ENCODE peak calls at places on chromosomes 16 and 17, in ten cellular contexts. V, S, K, E, G, L, R, D, O and Q are unnamed samples.

GRCh38 chr16:29674188-29674587 is 4.8 kb upstream of the QPRT start:
- DNase-seq in V (no peak), G (peak), O (peak), L (no peak), K (peak), E (peak), R (no peak), D (peak), S (peak), Q (peak)

GRCh38 chr17:8223356-8224063 is 13.1 kb upstream of the AURKB start:
- DNase-seq in R (no peak), D (peak), K (peak), S (peak), O (peak), E (peak), G (peak), L (peak), V (no peak), Q (no peak)

GRCh38 chr17:14845562-14846335 is 419.4 kb downstream of the PMP22 start:
- DNase-seq in D (no peak), O (no peak), K (no peak), S (peak), L (no peak), V (no peak), G (no peak), E (peak), R (no peak), Q (no peak)

GRCh38 chr17:21815352-21816063 is 123.2 kb downstream of the KCNJ18 start:
- DNase-seq in L (peak), S (no peak), R (no peak), K (no peak), O (no peak), D (no peak), E (no peak), G (no peak), V (no peak), Q (no peak)

GRCh38 chr16:86391486-86391885 is 118.8 kb upstream of the FOXF1 start:
- DNase-seq in V (no peak), S (no peak), L (no peak), O (no peak), E (no peak), G (no peak), K (no peak), R (no peak), D (no peak), Q (peak)

GRCh38 chr16:72061564-72061963 is 1.5 kb upstream of the HPR start:
- DNase-seq in D (no peak), G (no peak), E (no peak), L (no peak), S (no peak), K (no peak), V (no peak), R (no peak), O (no peak), Q (no peak)

GRCh38 chr16:84495506-84495905 is 9.0 kb downstream of the MEAK7 start:
- DNase-seq in G (no peak), R (no peak), O (no peak), K (no peak), L (no peak), E (no peak), V (no peak), S (no peak), D (no peak), Q (no peak)

GRCh38 chr16:71474864-71475263 is 12.8 kb upstream of the ZNF23 start:
- DNase-seq in V (no peak), L (no peak), O (no peak), G (no peak), E (no peak), R (peak), D (no peak), S (peak), K (no peak), Q (peak)

GRCh38 chr17:6059406-6059805 is 10.8 kb upstream of the WSCD1 start:
- DNase-seq in L (no peak), G (no peak), D (no peak), O (no peak), E (no peak), S (no peak), R (no peak), V (no peak), K (no peak), Q (no peak)

DNA sequence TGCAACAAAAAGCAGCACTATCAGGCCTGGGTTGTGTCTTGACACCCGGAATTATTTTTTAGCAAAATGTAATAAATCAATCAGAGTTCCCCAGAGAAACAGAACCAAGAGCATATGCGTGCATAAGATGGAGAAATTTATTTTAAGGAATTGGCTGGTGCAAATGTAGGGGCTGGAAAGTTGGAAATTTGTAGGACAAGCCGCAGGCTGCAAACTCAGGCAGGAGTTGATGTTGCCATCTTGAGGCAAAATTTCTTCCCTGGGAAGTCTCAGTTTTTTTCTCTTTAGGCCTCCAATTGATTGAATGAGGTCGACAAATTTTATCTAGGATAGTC is 158.9 kb upstream of the FAM20A start:
- DNase-seq in L (no peak), D (no peak), S (no peak), O (no peak), K (no peak), V (no peak), R (no peak), E (no peak), G (no peak), Q (no peak)
- TF ChIP-seq CTCF in L (peak), D (no peak), S (no peak), O (no peak), K (no peak), V (peak), R (no peak), E (no peak), G (no peak), Q (no peak)

DNA sequence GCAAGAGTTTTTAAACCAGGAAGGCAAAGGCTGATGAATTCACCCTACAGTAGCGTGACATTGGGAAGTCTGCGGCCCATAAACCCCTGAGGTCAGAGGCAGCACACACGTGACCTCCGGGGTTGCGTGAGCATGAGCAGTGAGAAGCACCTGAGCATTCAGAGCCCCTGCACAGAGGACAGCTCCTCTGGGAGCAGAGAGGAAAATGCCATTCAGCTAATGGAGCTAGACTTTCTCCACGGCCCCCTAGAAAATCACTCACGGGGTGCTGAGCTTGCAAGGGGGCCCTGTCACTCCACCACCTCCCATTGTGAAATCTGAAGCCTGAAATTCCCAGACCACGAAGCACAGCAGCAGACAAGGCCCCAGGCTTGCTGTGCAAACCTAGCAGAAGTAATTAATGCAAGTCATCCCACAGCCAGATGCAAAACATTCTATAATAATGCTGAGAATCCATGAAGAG is 114.9 kb upstream of the RCVRN start:
- DNase-seq in S (peak), D (no peak), G (no peak), E (no peak), K (no peak), O (no peak), L (no peak), R (no peak), V (no peak), Q (no peak)
- H3K4me3 ChIP-seq in S (no peak), D (no peak), G (no peak), E (no peak), K (no peak), O (no peak), L (no peak), R (no peak), V (no peak), Q (no peak)

GRCh38 chr17:41777157-41777578 is 9.3 kb downstream of the JUP start:
- DNase-seq in G (peak), S (peak), R (no peak), L (peak), E (no peak), V (no peak), D (no peak), K (no peak), O (no peak), Q (no peak)
- TF ChIP-seq CTCF in G (peak), S (no peak), R (no peak), L (peak), E (no peak), V (no peak), D (peak), K (no peak), O (no peak), Q (peak)

GRCh38 chr16:88561485-88562369 is 8.5 kb upstream of the ZC3H18 start:
- DNase-seq in K (peak), E (peak), G (peak), R (peak), S (peak), V (no peak), O (peak), D (peak), L (peak), Q (peak)
- H3K4me3 ChIP-seq in K (no peak), E (no peak), G (no peak), R (peak), S (peak), V (peak), O (no peak), D (no peak), L (peak), Q (peak)

DNA sequence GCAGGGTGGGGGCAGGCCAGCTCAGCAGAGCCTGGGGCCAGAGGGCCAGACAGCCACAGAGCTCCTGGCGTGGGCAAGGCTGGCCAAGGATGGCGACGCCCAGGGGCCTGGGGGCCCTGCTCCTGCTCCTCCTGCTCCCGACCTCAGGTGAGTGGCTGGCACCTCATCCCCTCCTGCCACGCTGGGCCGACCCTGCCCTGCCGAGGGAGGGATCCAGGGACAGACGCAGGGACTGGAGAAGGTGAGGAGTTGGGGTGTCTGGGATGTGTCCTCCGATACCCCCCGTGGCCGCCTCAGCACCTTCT is at the start of gene ADGRG3:
- DNase-seq in G (no peak), D (no peak), E (no peak), L (no peak), O (no peak), K (no peak), S (no peak), V (no peak), R (no peak), Q (no peak)
- TF ChIP-seq CTCF in G (no peak), D (no peak), E (no peak), L (no peak), O (no peak), K (no peak), S (no peak), V (no peak), R (no peak), Q (no peak)

DNA sequence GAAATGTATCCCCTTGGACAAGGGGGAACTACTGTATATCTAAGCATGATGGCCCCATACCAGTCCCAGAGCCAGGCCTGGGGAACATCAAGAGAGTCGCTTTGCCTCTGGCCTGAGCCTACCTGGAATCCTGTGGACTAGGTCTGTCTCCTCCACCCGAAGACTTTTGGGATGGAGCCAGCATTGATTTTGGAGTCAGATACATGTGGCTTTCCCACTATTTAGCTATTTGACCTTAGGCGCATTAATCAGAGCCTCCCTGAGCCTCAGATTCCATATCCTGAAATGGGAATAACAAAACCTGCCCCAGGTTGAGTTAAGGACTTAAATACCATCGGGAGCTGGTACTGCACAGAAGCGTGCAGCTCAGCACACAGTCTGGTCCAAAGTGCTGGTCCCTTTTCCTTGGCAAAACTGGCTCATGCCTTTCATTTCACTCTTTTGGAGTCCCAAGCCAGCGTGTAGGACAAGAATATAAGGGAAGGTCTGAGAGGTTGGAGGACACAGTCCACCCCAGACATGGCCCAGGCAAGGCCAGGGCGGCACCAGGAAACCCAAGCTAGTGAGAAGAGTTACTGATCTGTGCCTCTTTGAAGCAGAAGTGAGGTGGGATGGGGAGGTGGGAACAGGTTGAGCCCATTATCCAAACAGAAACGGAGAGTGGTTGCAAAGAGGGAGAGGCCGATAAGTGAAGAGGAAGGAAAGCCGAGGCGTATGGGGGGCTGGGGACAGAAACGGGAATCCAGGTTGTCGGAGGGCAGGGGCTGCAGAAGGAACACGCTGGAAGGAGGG is 993 bp downstream of the FA2H start:
- DNase-seq in G (peak), S (no peak), K (no peak), V (no peak), E (no peak), R (no peak), O (no peak), L (no peak), D (peak), Q (no peak)
- H3K4me3 ChIP-seq in G (peak), S (no peak), K (no peak), V (no peak), E (peak), R (peak), O (no peak), L (peak), D (peak), Q (no peak)

GRCh38 chr17:50534222-50534978 is 1.9 kb downstream of the EPN3 start:
- DNase-seq in K (peak), O (peak), G (peak), R (peak), E (peak), V (no peak), L (peak), D (peak), S (no peak), Q (no peak)
- TF ChIP-seq CTCF in K (peak), O (peak), G (peak), R (no peak), E (peak), V (peak), L (peak), D (peak), S (peak), Q (peak)

GRCh38 chr17:43846221-43846712 is 709 bp upstream of the CD300LG start:
- DNase-seq in V (peak), G (peak), O (peak), L (peak), D (peak), R (peak), E (peak), S (peak), K (peak), Q (peak)

GRCh38 chr17:43848601-43849000 is 1.6 kb downstream of the CD300LG start:
- DNase-seq in V (no peak), S (no peak), D (no peak), R (no peak), K (no peak), O (no peak), G (no peak), L (no peak), E (no peak), Q (no peak)

GRCh38 chr17:43851744-43852143 is 4.8 kb downstream of the CD300LG start:
- DNase-seq in D (no peak), L (no peak), S (no peak), O (peak), E (no peak), R (no peak), V (no peak), K (no peak), G (no peak), Q (no peak)

GRCh38 chr17:43846963-43847369 is at the start of gene CD300LG:
- DNase-seq in L (no peak), V (no peak), D (no peak), E (no peak), S (no peak), G (no peak), K (no peak), R (no peak), O (no peak), Q (no peak)

DNA sequence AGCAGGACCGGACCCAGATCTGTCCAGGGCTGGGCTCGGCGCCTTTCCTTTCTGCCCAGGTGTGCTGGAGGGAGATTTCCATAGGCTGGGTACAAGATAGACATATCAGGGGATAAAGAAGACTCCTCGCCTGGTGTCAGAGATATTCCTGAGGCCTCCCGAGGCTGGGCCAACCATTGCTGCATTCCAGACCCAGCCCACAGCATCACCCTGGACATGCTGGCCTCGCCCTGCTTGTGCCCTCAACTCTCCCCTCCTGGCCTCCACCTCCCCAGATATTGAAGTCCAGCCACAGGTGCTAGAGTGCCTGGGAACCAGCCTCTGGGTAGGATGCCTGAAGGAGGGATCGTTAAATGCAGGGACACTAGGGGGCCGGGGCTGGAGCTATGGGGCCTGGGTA is 2.1 kb downstream of the CD300LG start:
- DNase-seq in D (no peak), O (no peak), S (no peak), V (no peak), L (no peak), R (no peak), K (no peak), G (no peak), E (no peak), Q (no peak)
- H3K4me3 ChIP-seq in D (no peak), O (no peak), S (no peak), V (no peak), L (no peak), R (no peak), K (no peak), G (no peak), E (no peak), Q (no peak)